ENCODE peak calls at places on chromosomes 16 and 17, in five cellular contexts. A is cerebellar cortex; G is OCI-LY7; T is HEK293T; D is CD4-positive, alpha-beta T cell. R is an unnamed sample.

GRCh38 chr16:1653023-1653422 is 25.1 kb upstream of the JPT2 start:
- DNase-seq in A (no peak), G (no peak), T (no peak), D (no peak), R (no peak)

GRCh38 chr17:13589658-13590057 is 12.1 kb downstream of the HS3ST3A1 start:
- DNase-seq in A (no peak), G (peak; percentile 45), T (no peak), D (no peak), R (no peak)

GRCh38 chr17:182164-182751 is 808 bp upstream of the DOC2B start:
- DNase-seq in A (no peak), G (no peak), T (no peak), D (no peak), R (no peak)

GRCh38 chr17:32189343-32189742 is 47.0 kb downstream of the RHOT1 start:
- DNase-seq in A (no peak), G (no peak), T (no peak), D (no peak), R (no peak)

GRCh38 chr16:3745751-3746355 is 28.5 kb upstream of the TRAP1 start:
- DNase-seq in A (no peak), G (no peak), T (no peak), D (no peak), R (no peak)

GRCh38 chr17:61478026-61478789 is 26.0 kb downstream of the TBX4 start:
- DNase-seq in A (no peak), G (no peak), T (no peak), D (no peak), R (no peak)

GRCh38 chr17:58352843-58353719 is 1.1 kb upstream of the SUPT4H1 start:
- DNase-seq in A (peak; percentile 66), G (peak; percentile 67), T (peak; percentile 56), D (no peak), R (peak; percentile 79)

GRCh38 chr17:8312726-8313600 is 2.9 kb downstream of the ARHGEF15 start:
- DNase-seq in A (no peak), G (no peak), T (no peak), D (no peak), R (no peak)

GRCh38 chr17:42153919-42154491 is 784 bp downstream of the RAB5C start:
- DNase-seq in A (no peak), G (no peak), T (no peak), D (no peak), R (peak; percentile 66)

GRCh38 chr16:3058173-3059030 is 7.0 kb upstream of the IL32 start:
- DNase-seq in A (peak; percentile 66), G (peak; percentile 81), T (peak; percentile 58), D (no peak), R (peak; percentile 78)

R was measured in Karpas-422.